ENCODE peak calls at places on chromosomes 6 and 20, in seven cellular contexts. D is GM19239; W is anterior cingulate cortex; X is activated T-cell treated with anti-CD3 and anti-CD28 coated beads, Interleukin-2, amount 50 U/mL, for 48 hours; Y is hypothalamus; J is body of pancreas; O is stimulated activated CD4-positive, alpha-beta T cell treated with anti-CD3 and anti-CD28 coated beads, TNF-alpha, amount 100 ng/mL, for 24 hours. K is an unnamed sample.

GRCh38 chr6:167078745-167079144 is 44.2 kb upstream of the CCR6 start:
- DNase-seq in D (no peak), W (no peak), X (peak), Y (no peak), J (no peak), O (peak), K (no peak)

GRCh38 chr6:7848229-7848628 is 62.4 kb downstream of the TXNDC5 start:
- DNase-seq in D (no peak), W (no peak), X (no peak), Y (no peak), J (no peak), O (no peak), K (no peak)

GRCh38 chr6:133313068-133313467 is 71.9 kb downstream of the EYA4 start:
- DNase-seq in D (no peak), W (no peak), X (no peak), Y (no peak), J (no peak), O (no peak), K (no peak)

GRCh38 chr6:148580442-148580841 is 166.4 kb upstream of the UST start:
- DNase-seq in D (no peak), W (no peak), X (no peak), Y (no peak), J (no peak), O (no peak), K (no peak)

GRCh38 chr20:621115-621756 is 11.1 kb upstream of the TCF15 start:
- DNase-seq in D (no peak), W (no peak), X (no peak), Y (no peak), J (no peak), O (no peak), K (no peak)

GRCh38 chr20:354298-354977 is 7.5 kb downstream of the NRSN2 start:
- DNase-seq in D (peak), W (peak), X (peak), Y (peak), J (peak), O (peak), K (peak)

GRCh38 chr20:33177866-33178265 is 9.9 kb downstream of the BPIFA2 start:
- DNase-seq in D (no peak), W (no peak), X (no peak), Y (no peak), J (no peak), O (no peak), K (no peak)

GRCh38 chr6:80287112-80287511 is 180.6 kb downstream of the BCKDHB start:
- DNase-seq in D (no peak), W (no peak), X (no peak), Y (no peak), J (no peak), O (no peak), K (no peak)

GRCh38 chr6:113287396-113287795 is 569.7 kb upstream of the MARCKS start:
- DNase-seq in D (no peak), W (no peak), X (no peak), Y (no peak), J (no peak), O (no peak), K (no peak)

GRCh38 chr6:89412071-89413005 is at the start of gene RRAGD:
- DNase-seq in D (peak), W (peak), X (peak), Y (peak), J (peak), O (peak), K (peak)

GRCh38 chr20:63164681-63165537 is 51.0 kb downstream of the YTHDF1 start:
- DNase-seq in D (no peak), W (no peak), X (no peak), Y (no peak), J (no peak), O (no peak), K (no peak)

GRCh38 chr20:44643596-44644383 is 7.7 kb downstream of the ADA start:
- DNase-seq in D (no peak), W (no peak), X (peak), Y (no peak), J (peak), O (peak), K (peak)

GRCh38 chr6:170143401-170144150 is 147.3 kb downstream of the DLL1 start:
- DNase-seq in D (no peak), W (no peak), X (no peak), Y (no peak), J (no peak), O (no peak), K (no peak)

GRCh38 chr6:109105681-109106080 is 10.4 kb downstream of the CEP57L1 start:
- DNase-seq in D (no peak), W (no peak), X (no peak), Y (no peak), J (no peak), O (no peak), K (no peak)

GRCh38 chr6:114327074-114327473 is 15.7 kb downstream of the HS3ST5 start:
- DNase-seq in D (no peak), W (no peak), X (no peak), Y (no peak), J (no peak), O (no peak), K (no peak)

GRCh38 chr6:27872634-27873028 is 39.6 kb downstream of the OR2B2 start:
- DNase-seq in D (no peak), W (no peak), X (no peak), Y (no peak), J (no peak), O (no peak), K (no peak)

GRCh38 chr20:23144856-23145255 is 58.7 kb upstream of the CD93 start:
- DNase-seq in D (no peak), W (no peak), X (no peak), Y (no peak), J (no peak), O (no peak), K (no peak)

GRCh38 chr6:47203266-47203967 is 106.3 kb downstream of the TNFRSF21 start:
- DNase-seq in D (peak), W (no peak), X (peak), Y (no peak), J (no peak), O (no peak), K (no peak)

GRCh38 chr6:52590634-52590985 is 13.8 kb upstream of the TRAM2 start:
- DNase-seq in D (no peak), W (no peak), X (no peak), Y (no peak), J (no peak), O (no peak), K (no peak)

GRCh38 chr6:131042664-131043063 is 20.4 kb downstream of the EPB41L2 start:
- DNase-seq in D (no peak), W (no peak), X (no peak), Y (no peak), J (no peak), O (no peak), K (no peak)

GRCh38 chr20:21074605-21075336 is 31.4 kb downstream of the LINC00237 start:
- DNase-seq in D (peak), W (no peak), X (no peak), Y (no peak), J (no peak), O (no peak), K (no peak)

GRCh38 chr6:83307849-83308248 is 114.7 kb downstream of the RWDD2A start:
- DNase-seq in D (no peak), W (no peak), X (no peak), Y (no peak), J (no peak), O (no peak), K (no peak)

GRCh38 chr6:4466769-4467480 is 309.3 kb upstream of the CDYL start:
- DNase-seq in D (no peak), W (no peak), X (no peak), Y (no peak), J (no peak), O (no peak), K (no peak)

GRCh38 chr20:37958856-37959255 is 55.9 kb downstream of the VSTM2L start:
- DNase-seq in D (no peak), W (no peak), X (no peak), Y (no peak), J (no peak), O (no peak), K (no peak)

GRCh38 chr6:129517288-129517687 is 192.7 kb downstream of the ARHGAP18 start:
- DNase-seq in D (no peak), W (no peak), X (no peak), Y (no peak), J (no peak), O (no peak), K (no peak)

GRCh38 chr20:51811514-51811913 is 9.2 kb upstream of the SALL4 start:
- DNase-seq in D (no peak), W (no peak), X (no peak), Y (no peak), J (no peak), O (no peak), K (no peak)

K was measured in effector memory CD8-positive, alpha-beta T cell.